ENCODE peak calls at places on chromosomes 16 and 17, in five cellular contexts. One of them, this sample, is unnamed.

GRCh38 chr17:73091770-73092517 is 544 bp downstream of the SLC39A11 start:
- DNase-seq in Peyer's patch: no peak
- DNase-seq in MG63: peak; percentile 56
- DNase-seq in transverse colon: peak; percentile 35
- DNase-seq in aorta: no peak
- DNase-seq in this sample: peak; percentile 64

GRCh38 chr16:4687946-4688673 is 5.3 kb upstream of the NUDT16L1 start:
- DNase-seq in Peyer's patch: no peak
- DNase-seq in transverse colon: no peak
- DNase-seq in MG63: no peak
- DNase-seq in aorta: no peak
- DNase-seq in this sample: no peak

GRCh38 chr16:87790278-87791023 is 24.7 kb upstream of the KLHDC4 start:
- DNase-seq in aorta: no peak
- DNase-seq in MG63: peak; percentile 96
- DNase-seq in transverse colon: peak; percentile 23
- DNase-seq in Peyer's patch: no peak
- DNase-seq in this sample: no peak

GRCh38 chr17:77602883-77603640 is 355.4 kb upstream of the TNRC6C start:
- DNase-seq in MG63: no peak
- DNase-seq in transverse colon: no peak
- DNase-seq in Peyer's patch: no peak
- DNase-seq in aorta: peak; percentile 45
- DNase-seq in this sample: no peak

GRCh38 chr17:80899402-80900268 is 92.0 kb upstream of the CHMP6 start:
- DNase-seq in Peyer's patch: peak; percentile 32
- DNase-seq in transverse colon: peak; percentile 28
- DNase-seq in aorta: no peak
- DNase-seq in MG63: peak; percentile 26
- DNase-seq in this sample: no peak

GRCh38 chr17:48011405-48012150 is 26.0 kb downstream of the COPZ2 start:
- DNase-seq in transverse colon: peak; percentile 49
- DNase-seq in Peyer's patch: peak; percentile 63
- DNase-seq in MG63: peak; percentile 44
- DNase-seq in aorta: no peak
- DNase-seq in this sample: peak; percentile 46

GRCh38 chr16:28977703-28978641 is 3.4 kb downstream of the SPNS1 start:
- DNase-seq in MG63: no peak
- DNase-seq in Peyer's patch: no peak
- DNase-seq in aorta: no peak
- DNase-seq in transverse colon: no peak
- DNase-seq in this sample: peak; percentile 35

GRCh38 chr16:23847938-23848337 is 12.2 kb downstream of the PRKCB start:
- DNase-seq in aorta: no peak
- DNase-seq in transverse colon: no peak
- DNase-seq in Peyer's patch: peak; percentile 68
- DNase-seq in MG63: no peak
- DNase-seq in this sample: no peak

GRCh38 chr17:77212081-77212832 is 71.5 kb downstream of the SEC14L1 start:
- DNase-seq in MG63: no peak
- DNase-seq in transverse colon: peak; percentile 48
- DNase-seq in aorta: no peak
- DNase-seq in Peyer's patch: peak; percentile 67
- DNase-seq in this sample: no peak

GRCh38 chr17:39360537-39360936 is 40.9 kb downstream of the FBXL20 start:
- DNase-seq in aorta: no peak
- DNase-seq in Peyer's patch: no peak
- DNase-seq in MG63: no peak
- DNase-seq in transverse colon: no peak
- DNase-seq in this sample: no peak

GRCh38 chr16:35200662-35201061 is 1741.2 kb downstream of the TP53TG3F start:
- DNase-seq in MG63: no peak
- DNase-seq in transverse colon: no peak
- DNase-seq in Peyer's patch: no peak
- DNase-seq in aorta: no peak
- DNase-seq in this sample: no peak
- H3K9me3 ChIP-seq in MG63: no peaks in the 10 kb centered on the region
- H3K9me3 ChIP-seq in transverse colon: no peaks in the 10 kb centered on the region
- H3K9me3 ChIP-seq in Peyer's patch: no peaks in the 10 kb centered on the region
- H3K9me3 ChIP-seq in aorta: no peaks in the 10 kb centered on the region
- H3K9me3 ChIP-seq in this sample: peaks cover 2% of the 10 kb centered on the region

GRCh38 chr17:35540589-35541404 is 3.3 kb upstream of the SLFN12L start:
- DNase-seq in transverse colon: peak; percentile 49
- DNase-seq in Peyer's patch: peak; percentile 73
- DNase-seq in MG63: peak; percentile 2
- DNase-seq in aorta: peak; percentile 82
- DNase-seq in this sample: no peak
- H3K4me3 ChIP-seq in transverse colon: peak overlapping the region; percentile 24
- H3K4me3 ChIP-seq in Peyer's patch: peak overlapping the region; percentile 33
- H3K4me3 ChIP-seq in MG63: peak overlapping the region; percentile 46
- H3K4me3 ChIP-seq in aorta: no peak overlapping the region
- H3K4me3 ChIP-seq in this sample: no peak overlapping the region

DNA sequence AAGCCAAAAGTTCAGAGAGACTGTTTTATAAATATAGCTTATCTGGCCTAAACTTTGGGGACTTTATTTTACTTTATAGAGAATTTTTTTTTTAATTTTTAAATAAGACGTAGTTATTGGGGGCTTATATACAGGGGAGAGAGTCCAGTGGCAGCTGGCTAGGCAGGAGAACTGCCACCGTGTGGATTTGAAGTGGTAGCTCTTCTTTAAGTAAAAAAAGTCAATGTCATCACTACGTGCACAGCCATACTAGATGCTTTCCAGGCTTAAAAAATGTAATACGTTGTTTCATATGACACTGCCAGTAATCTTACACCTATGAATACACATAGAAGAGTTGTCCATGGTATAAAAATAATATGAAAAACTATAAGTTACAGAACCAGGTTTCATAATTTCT is 31.9 kb upstream of the ANKFY1 start:
- DNase-seq in transverse colon: no peak
- DNase-seq in MG63: no peak
- DNase-seq in Peyer's patch: no peak
- DNase-seq in aorta: no peak
- DNase-seq in this sample: no peak
- H3K9me3 ChIP-seq in transverse colon: no peaks in the 10 kb centered on the region
- H3K9me3 ChIP-seq in MG63: no peaks in the 10 kb centered on the region
- H3K9me3 ChIP-seq in Peyer's patch: no peaks in the 10 kb centered on the region
- H3K9me3 ChIP-seq in aorta: no peaks in the 10 kb centered on the region
- H3K9me3 ChIP-seq in this sample: no peaks in the 10 kb centered on the region

DNA sequence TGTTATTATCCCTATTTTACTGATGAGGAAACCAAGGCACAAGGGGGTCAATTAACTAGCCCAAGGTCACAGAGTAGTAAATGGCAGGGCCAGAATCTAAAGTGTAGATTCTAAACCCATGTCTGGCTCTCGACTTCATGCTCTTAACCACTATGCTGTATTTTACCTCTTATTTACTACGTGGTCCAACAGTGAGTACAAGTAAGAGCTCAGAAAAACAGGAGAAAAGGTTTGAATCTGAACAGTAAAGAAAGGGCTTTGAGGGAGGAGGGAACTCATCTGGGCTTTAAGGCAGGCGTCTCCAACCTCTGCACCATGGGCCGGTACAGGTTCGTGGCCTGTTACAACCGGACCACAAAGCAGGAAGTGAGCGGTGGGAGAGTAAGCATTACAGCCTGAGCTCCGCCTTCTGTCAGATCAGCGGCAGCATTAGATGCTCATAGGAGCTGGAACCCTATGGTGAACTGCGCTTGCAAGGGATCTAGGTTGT is 62.9 kb downstream of the SMURF2 start:
- DNase-seq in transverse colon: peak; percentile 29
- DNase-seq in MG63: no peak
- DNase-seq in Peyer's patch: peak; percentile 52
- DNase-seq in aorta: no peak
- DNase-seq in this sample: no peak
- H3K4me3 ChIP-seq in transverse colon: no peak overlapping the region
- H3K4me3 ChIP-seq in MG63: no peak overlapping the region
- H3K4me3 ChIP-seq in Peyer's patch: no peak overlapping the region
- H3K4me3 ChIP-seq in aorta: no peak overlapping the region
- H3K4me3 ChIP-seq in this sample: no peak overlapping the region

GRCh38 chr17:66715745-66716156 is 119.2 kb upstream of the CACNG5 start:
- DNase-seq in Peyer's patch: no peak
- DNase-seq in transverse colon: no peak
- DNase-seq in MG63: no peak
- DNase-seq in aorta: no peak
- DNase-seq in this sample: peak; percentile 33

GRCh38 chr17:66720567-66720966 is 114.3 kb upstream of the CACNG5 start:
- DNase-seq in Peyer's patch: no peak
- DNase-seq in MG63: no peak
- DNase-seq in aorta: no peak
- DNase-seq in transverse colon: no peak
- DNase-seq in this sample: no peak

GRCh38 chr17:66716236-66717026 is 118.5 kb upstream of the CACNG5 start:
- DNase-seq in transverse colon: no peak
- DNase-seq in MG63: no peak
- DNase-seq in aorta: no peak
- DNase-seq in Peyer's patch: no peak
- DNase-seq in this sample: peak; percentile 25

GRCh38 chr17:66717680-66718079 is 117.2 kb upstream of the CACNG5 start:
- DNase-seq in MG63: no peak
- DNase-seq in aorta: no peak
- DNase-seq in transverse colon: peak; percentile 21
- DNase-seq in Peyer's patch: no peak
- DNase-seq in this sample: no peak

GRCh38 chr17:66720027-66720426 is 114.9 kb upstream of the CACNG5 start:
- DNase-seq in Peyer's patch: no peak
- DNase-seq in aorta: no peak
- DNase-seq in transverse colon: no peak
- DNase-seq in MG63: no peak
- DNase-seq in this sample: no peak
- H3K9me3 ChIP-seq in Peyer's patch: no peaks in the 10 kb centered on the region
- H3K9me3 ChIP-seq in aorta: no peaks in the 10 kb centered on the region
- H3K9me3 ChIP-seq in transverse colon: no peaks in the 10 kb centered on the region
- H3K9me3 ChIP-seq in MG63: no peaks in the 10 kb centered on the region
- H3K9me3 ChIP-seq in this sample: no peaks in the 10 kb centered on the region

GRCh38 chr17:40490982-40491381 is 10.4 kb downstream of the TNS4 start:
- DNase-seq in transverse colon: no peak
- DNase-seq in aorta: no peak
- DNase-seq in MG63: no peak
- DNase-seq in Peyer's patch: no peak
- DNase-seq in this sample: no peak

GRCh38 chr17:40487371-40488020 is 13.9 kb downstream of the TNS4 start:
- DNase-seq in Peyer's patch: no peak
- DNase-seq in aorta: no peak
- DNase-seq in MG63: peak; percentile 69
- DNase-seq in transverse colon: no peak
- DNase-seq in this sample: no peak

GRCh38 chr17:40493697-40494096 is 7.7 kb downstream of the TNS4 start:
- DNase-seq in MG63: peak; percentile 34
- DNase-seq in transverse colon: no peak
- DNase-seq in aorta: no peak
- DNase-seq in Peyer's patch: no peak
- DNase-seq in this sample: no peak

GRCh38 chr17:40491486-40491885 is 9.9 kb downstream of the TNS4 start:
- DNase-seq in transverse colon: no peak
- DNase-seq in Peyer's patch: no peak
- DNase-seq in aorta: no peak
- DNase-seq in MG63: no peak
- DNase-seq in this sample: no peak

GRCh38 chr17:40490289-40490853 is 11.1 kb downstream of the TNS4 start:
- DNase-seq in Peyer's patch: no peak
- DNase-seq in MG63: peak; percentile 86
- DNase-seq in aorta: peak; percentile 70
- DNase-seq in transverse colon: peak; percentile 58
- DNase-seq in this sample: no peak
- H3K4me3 ChIP-seq in Peyer's patch: no peak overlapping the region
- H3K4me3 ChIP-seq in MG63: no peak overlapping the region
- H3K4me3 ChIP-seq in aorta: no peak overlapping the region
- H3K4me3 ChIP-seq in transverse colon: no peak overlapping the region
- H3K4me3 ChIP-seq in this sample: no peak overlapping the region

DNA sequence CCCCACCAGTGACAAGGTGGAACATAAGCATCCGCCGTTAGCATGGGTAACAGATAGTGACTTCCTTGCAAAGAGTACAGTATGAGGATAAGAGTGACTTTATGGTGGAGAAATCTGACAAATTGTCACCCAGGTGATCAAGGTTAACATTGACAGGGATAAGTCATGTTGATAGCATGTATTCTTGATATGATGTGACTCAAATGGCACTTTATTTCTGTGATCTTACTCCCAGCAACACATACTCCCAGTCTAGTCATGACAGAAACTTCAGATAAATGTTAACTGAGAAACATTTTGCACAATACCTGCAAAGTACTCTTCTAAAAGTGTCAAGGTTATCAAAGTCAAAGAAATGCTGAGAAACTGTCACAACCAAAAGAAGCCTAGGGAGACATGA is 588.6 kb upstream of the KIF2B start:
- DNase-seq in MG63: no peak
- DNase-seq in aorta: no peak
- DNase-seq in transverse colon: no peak
- DNase-seq in Peyer's patch: no peak
- DNase-seq in this sample: no peak
- H3K9me3 ChIP-seq in MG63: no peaks in the 10 kb centered on the region
- H3K9me3 ChIP-seq in aorta: no peaks in the 10 kb centered on the region
- H3K9me3 ChIP-seq in transverse colon: no peaks in the 10 kb centered on the region
- H3K9me3 ChIP-seq in Peyer's patch: no peaks in the 10 kb centered on the region
- H3K9me3 ChIP-seq in this sample: no peaks in the 10 kb centered on the region